ENCODE peak calls at places on chromosomes 16 and 17, in nine cellular contexts. I, L, B, R, W, D, J, Y and G are unnamed samples.

GRCh38 chr16:56191807-56192643 is 736 bp downstream of the GNAO1 start:
- DNase-seq in I (no peak), L (no peak), B (no peak), R (no peak), W (peak; percentile 69), D (peak; percentile 13), J (no peak), Y (peak; percentile 32), G (no peak)

GRCh38 chr16:30748634-30749445 is 615 bp downstream of the PHKG2 start:
- DNase-seq in I (peak; percentile 74), L (peak; percentile 32), B (peak; percentile 62), R (no peak), W (peak; percentile 83), D (peak; percentile 69), J (peak; percentile 63), Y (peak; percentile 75), G (no peak)

GRCh38 chr16:31201511-31202401 is 804 bp downstream of the PYCARD start:
- DNase-seq in I (peak; percentile 45), L (peak; percentile 39), B (peak; percentile 60), R (peak; percentile 20), W (peak; percentile 78), D (peak; percentile 44), J (peak; percentile 63), Y (peak; percentile 79), G (peak; percentile 28)

GRCh38 chr16:280005-280421 is 378 bp upstream of the ARHGDIG start:
- DNase-seq in I (no peak), L (no peak), B (no peak), R (no peak), W (no peak), D (no peak), J (no peak), Y (peak; percentile 42), G (no peak)

GRCh38 chr16:80277182-80277581 is 263.6 kb upstream of the DYNLRB2 start:
- DNase-seq in I (no peak), L (no peak), B (no peak), R (no peak), W (no peak), D (no peak), J (no peak), Y (peak; percentile 77), G (no peak)

GRCh38 chr16:51201604-51202003 is 50.5 kb upstream of the SALL1 start:
- DNase-seq in I (no peak), L (no peak), B (no peak), R (no peak), W (no peak), D (no peak), J (no peak), Y (peak; percentile 21), G (no peak)

GRCh38 chr16:16004314-16004749 is 54.9 kb downstream of the ABCC1 start:
- DNase-seq in I (peak; percentile 82), L (no peak), B (no peak), R (no peak), W (no peak), D (no peak), J (no peak), Y (no peak), G (no peak)

GRCh38 chr17:66383353-66383752 is 80.9 kb downstream of the PRKCA start:
- DNase-seq in I (peak; percentile 95), L (no peak), B (no peak), R (no peak), W (no peak), D (no peak), J (no peak), Y (no peak), G (no peak)

GRCh38 chr16:54286330-54287017 is at the start of gene IRX3:
- DNase-seq in I (peak; percentile 97), L (peak; percentile 94), B (no peak), R (no peak), W (peak; percentile 93), D (peak; percentile 73), J (no peak), Y (peak; percentile 94), G (no peak)

GRCh38 chr17:2948721-2949468 is 114.5 kb downstream of the OR1D5 start:
- DNase-seq in I (no peak), L (no peak), B (no peak), R (no peak), W (no peak), D (no peak), J (no peak), Y (no peak), G (no peak)

GRCh38 chr17:52233632-52234031 is 75.1 kb upstream of the CA10 start:
- DNase-seq in I (no peak), L (no peak), B (no peak), R (no peak), W (no peak), D (no peak), J (no peak), Y (no peak), G (no peak)

GRCh38 chr17:49616546-49617205 is 41.0 kb downstream of the NXPH3 start:
- DNase-seq in I (peak; percentile 68), L (peak; percentile 32), B (no peak), R (no peak), W (peak; percentile 88), D (no peak), J (no peak), Y (no peak), G (no peak)

DNA sequence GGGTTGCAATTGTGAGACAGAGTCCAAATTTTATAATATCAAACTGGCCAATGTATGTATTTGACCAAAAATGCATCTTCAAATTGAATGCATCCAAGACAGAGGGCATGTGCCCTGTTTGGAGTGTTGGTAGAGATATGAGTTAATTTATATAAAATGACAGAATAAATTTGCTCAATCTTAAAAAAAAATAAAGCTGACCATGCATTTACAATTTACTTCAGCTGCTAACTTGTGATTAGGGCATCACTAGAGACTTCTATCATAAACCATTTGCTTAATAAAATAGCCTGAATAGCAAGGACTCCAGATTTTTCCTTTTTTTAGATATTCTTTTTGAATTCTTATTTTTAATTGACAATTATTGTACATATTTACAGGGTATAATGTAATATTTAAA is 1345.8 kb downstream of the CDH11 start:
- DNase-seq in I (no peak), L (no peak), B (no peak), R (no peak), W (no peak), D (no peak), J (no peak), Y (no peak), G (no peak)
- H3K27ac ChIP-seq in I (no peak overlapping the region), L (no peak overlapping the region), B (no peak overlapping the region), R (no peak overlapping the region), W (no peak overlapping the region), D (no peak overlapping the region), J (no peak overlapping the region), Y (no peak overlapping the region), G (no peak overlapping the region)

GRCh38 chr17:81866440-81867122 is 4.6 kb downstream of the ARHGDIA start:
- DNase-seq in I (peak; percentile 45), L (no peak), B (no peak), R (no peak), W (no peak), D (no peak), J (no peak), Y (no peak), G (no peak)
- H3K27ac ChIP-seq in I (peak overlapping the region; percentile 90), L (no peak overlapping the region), B (no peak overlapping the region), R (no peak overlapping the region), W (no peak overlapping the region), D (peak overlapping the region; percentile 99), J (no peak overlapping the region), Y (peak overlapping the region; percentile 91), G (peak overlapping the region; percentile 14)

GRCh38 chr17:17795946-17796786 is 40.6 kb downstream of the SREBF1 start:
- DNase-seq in I (no peak), L (no peak), B (no peak), R (no peak), W (peak; percentile 59), D (no peak), J (no peak), Y (no peak), G (no peak)
- H3K27ac ChIP-seq in I (no peak overlapping the region), L (no peak overlapping the region), B (no peak overlapping the region), R (no peak overlapping the region), W (no peak overlapping the region), D (no peak overlapping the region), J (no peak overlapping the region), Y (no peak overlapping the region), G (no peak overlapping the region)

DNA sequence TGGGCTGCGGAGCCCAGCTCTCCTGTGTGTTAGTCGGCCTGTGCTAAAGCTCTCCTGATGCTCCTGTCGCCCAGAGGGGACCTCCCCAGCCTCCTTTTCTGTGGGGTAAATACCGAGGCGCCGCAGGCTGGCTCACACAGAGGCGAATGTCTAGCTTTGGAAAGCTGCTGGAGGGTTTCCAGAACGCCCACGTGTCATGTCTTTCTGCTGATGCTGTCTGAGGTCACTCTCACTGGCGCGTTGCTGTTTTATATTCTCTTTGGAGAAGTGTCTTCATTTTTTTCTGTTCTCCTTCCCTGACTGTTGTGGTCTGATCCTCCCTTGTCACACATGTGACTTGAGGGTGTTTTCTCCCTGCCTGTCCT is 91.9 kb upstream of the ZNF750 start:
- DNase-seq in I (peak; percentile 93), L (peak; percentile 81), B (no peak), R (no peak), W (peak; percentile 87), D (no peak), J (no peak), Y (no peak), G (no peak)
- H3K27ac ChIP-seq in I (peak overlapping the region; percentile 90), L (no peak overlapping the region), B (no peak overlapping the region), R (no peak overlapping the region), W (no peak overlapping the region), D (no peak overlapping the region), J (no peak overlapping the region), Y (peak overlapping the region; percentile 50), G (no peak overlapping the region)

GRCh38 chr16:3872216-3872895 is 8.2 kb downstream of the CREBBP start:
- DNase-seq in I (peak; percentile 52), L (no peak), B (no peak), R (no peak), W (no peak), D (no peak), J (no peak), Y (no peak), G (no peak)
- H3K27ac ChIP-seq in I (no peak overlapping the region), L (no peak overlapping the region), B (no peak overlapping the region), R (no peak overlapping the region), W (peak overlapping the region; percentile 31), D (no peak overlapping the region), J (no peak overlapping the region), Y (no peak overlapping the region), G (no peak overlapping the region)

DNA sequence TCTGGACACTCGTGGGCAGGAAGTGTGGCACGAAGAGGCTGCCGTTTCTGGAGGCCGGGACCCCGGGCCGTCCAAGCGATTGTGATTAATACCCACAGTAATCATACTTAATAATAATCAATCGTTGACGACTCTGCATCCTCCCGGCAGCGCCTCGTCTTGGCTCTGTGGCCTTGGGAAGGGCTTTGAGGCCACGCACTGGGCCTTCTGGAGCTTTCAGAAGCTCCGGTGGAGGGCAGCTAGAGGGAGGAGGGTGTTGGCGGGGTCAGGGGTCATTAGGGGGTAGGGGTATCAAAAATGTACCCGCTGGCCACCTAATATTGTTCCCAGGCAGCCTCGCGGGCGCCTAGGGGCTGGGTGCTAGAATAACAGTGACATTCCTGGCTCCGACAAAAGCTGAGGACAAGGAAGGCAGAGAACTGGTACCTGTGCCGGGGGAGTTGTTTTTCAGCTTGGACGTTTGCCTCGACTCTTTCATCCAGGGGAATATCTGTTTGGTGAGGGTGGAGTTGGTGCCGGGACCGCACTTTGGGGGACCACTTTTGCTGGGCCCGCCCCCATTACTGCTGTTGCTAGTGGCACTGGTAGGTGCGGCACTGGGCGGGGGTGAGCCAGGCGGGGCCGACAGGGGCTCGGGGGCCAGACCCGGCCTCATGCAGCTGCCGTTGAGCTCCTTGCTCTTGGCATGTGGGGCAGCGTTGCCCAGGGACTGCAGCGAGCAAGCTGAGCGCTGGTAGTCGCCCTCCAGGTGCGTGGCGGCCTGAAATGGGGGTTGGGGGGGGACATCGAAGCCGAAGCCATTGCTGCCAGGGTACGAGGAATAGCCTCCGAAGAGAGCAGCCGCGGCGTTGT is 6.9 kb upstream of the HOXB2 start:
- DNase-seq in I (no peak), L (peak; percentile 42), B (no peak), R (no peak), W (no peak), D (no peak), J (peak; percentile 33), Y (peak; percentile 51), G (no peak)
- H3K27ac ChIP-seq in I (no peak overlapping the region), L (no peak overlapping the region), B (no peak overlapping the region), R (no peak overlapping the region), W (no peak overlapping the region), D (no peak overlapping the region), J (no peak overlapping the region), Y (no peak overlapping the region), G (no peak overlapping the region)